ENCODE peak calls at places on chromosomes 11 and 22, in four cellular contexts. Q is A673, K is tibial artery, D is pancreas. M is an unnamed sample.
A peak's percentile ranks its signal among the peaks of the same experiment; 100 is the strongest.

GRCh38 chr22:28021116-28021997 is 102.3 kb upstream of the PITPNB start:
- DNase-seq in Q (no peak), K (no peak), D (no peak), M (no peak)

GRCh38 chr22:50530857-50531545 is 1.2 kb upstream of the TYMP start:
- DNase-seq in Q (peak; percentile 73), K (peak; percentile 87), D (peak; percentile 61), M (peak; percentile 27)

GRCh38 chr11:931385-931784 is 5.7 kb downstream of the AP2A2 start:
- DNase-seq in Q (no peak), K (no peak), D (no peak), M (peak; percentile 96)

GRCh38 chr11:119338318-119338890 is 2.3 kb downstream of the C1QTNF5 start:
- DNase-seq in Q (peak; percentile 91), K (peak; percentile 66), D (peak; percentile 52), M (peak; percentile 90)

GRCh38 chr22:47552024-47552423 is 789.6 kb downstream of the TBC1D22A start:
- DNase-seq in Q (no peak), K (no peak), D (no peak), M (no peak)

GRCh38 chr11:118106789-118107335 is 20.1 kb upstream of the SMIM35 start:
- DNase-seq in Q (no peak), K (no peak), D (no peak), M (no peak)

GRCh38 chr11:70435361-70435760 is 37.0 kb downstream of the CTTN start:
- DNase-seq in Q (no peak), K (no peak), D (no peak), M (no peak)

GRCh38 chr22:31504282-31504681 is 7.9 kb downstream of the SFI1 start:
- DNase-seq in Q (no peak), K (no peak), D (no peak), M (no peak)

GRCh38 chr11:57116654-57117053 is 65.1 kb upstream of the LRRC55 start:
- DNase-seq in Q (peak; percentile 62), K (peak; percentile 28), D (peak; percentile 11), M (peak; percentile 57)

GRCh38 chr22:23626286-23626975 is 5.7 kb downstream of the DRICH1 start:
- DNase-seq in Q (no peak), K (no peak), D (no peak), M (no peak)

GRCh38 chr11:15622231-15622890 is 507.6 kb downstream of the INSC start:
- DNase-seq in Q (no peak), K (no peak), D (no peak), M (no peak)

GRCh38 chr22:35352214-35353111 is 28.4 kb upstream of the HMOX1 start:
- DNase-seq in Q (no peak), K (peak; percentile 84), D (no peak), M (peak; percentile 46)

GRCh38 chr11:61912530-61912898 is 4.9 kb downstream of the RAB3IL1 start:
- DNase-seq in Q (no peak), K (peak; percentile 70), D (no peak), M (no peak)

GRCh38 chr22:31119026-31119717 is 3.6 kb upstream of the INPP5J start:
- DNase-seq in Q (no peak), K (no peak), D (peak; percentile 45), M (no peak)

GRCh38 chr11:859394-860131 is 16.9 kb downstream of the TSPAN4 start:
- DNase-seq in Q (peak; percentile 92), K (no peak), D (peak; percentile 56), M (peak; percentile 64)

GRCh38 chr11:79439893-79440450 is 858 bp downstream of the TENM4 start:
- DNase-seq in Q (peak; percentile 26), K (peak; percentile 24), D (no peak), M (no peak)

GRCh38 chr11:2577071-2578005 is 122.5 kb downstream of the KCNQ1OT1 start:
- DNase-seq in Q (no peak), K (peak; percentile 12), D (no peak), M (no peak)

GRCh38 chr22:49853981-49854791 is 542 bp downstream of the ZBED4 start:
- DNase-seq in Q (peak; percentile 36), K (no peak), D (peak; percentile 42), M (peak; percentile 51)

GRCh38 chr11:117829369-117829725 is 4.8 kb upstream of the FXYD2 start:
- DNase-seq in Q (no peak), K (no peak), D (no peak), M (no peak)

GRCh38 chr11:127656266-127656879 is 655.8 kb upstream of the KIRREL3 start:
- DNase-seq in Q (no peak), K (no peak), D (no peak), M (peak; percentile 48)

GRCh38 chr11:69744435-69744834 is 30.7 kb downstream of the FGF4 start:
- DNase-seq in Q (no peak), K (no peak), D (no peak), M (peak; percentile 49)

GRCh38 chr11:77396911-77397310 is 77.0 kb downstream of the PAK1 start:
- DNase-seq in Q (no peak), K (no peak), D (no peak), M (no peak)

GRCh38 chr22:25210831-25211230 is 8.6 kb upstream of the CRYBB2 start:
- DNase-seq in Q (no peak), K (no peak), D (no peak), M (no peak)

GRCh38 chr11:115477410-115477809 is 26.8 kb downstream of the CADM1 start:
- DNase-seq in Q (no peak), K (no peak), D (no peak), M (no peak)

GRCh38 chr22:28137036-28137435 is 218.0 kb upstream of the PITPNB start:
- DNase-seq in Q (no peak), K (no peak), D (no peak), M (no peak)

GRCh38 chr11:20464566-20464965 is 77.0 kb downstream of the PRMT3 start:
- DNase-seq in Q (no peak), K (no peak), D (no peak), M (no peak)

GRCh38 chr22:36331306-36331911 is 56.4 kb downstream of the MYH9 start:
- DNase-seq in Q (peak; percentile 94), K (peak; percentile 87), D (no peak), M (peak; percentile 93)

GRCh38 chr11:75240381-75241035 is at the start of gene TPBGL:
- DNase-seq in Q (peak; percentile 63), K (no peak), D (no peak), M (no peak)

GRCh38 chr22:42959472-42960145 is 55.3 kb downstream of the PACSIN2 start:
- DNase-seq in Q (peak; percentile 53), K (peak; percentile 72), D (peak; percentile 80), M (peak; percentile 98)

GRCh38 chr11:11022126-11022730 is 164.4 kb upstream of the ZBED5 start:
- DNase-seq in Q (peak; percentile 21), K (no peak), D (no peak), M (peak; percentile 29)

GRCh38 chr11:116507016-116507415 is 265.8 kb downstream of the BUD13 start:
- DNase-seq in Q (no peak), K (no peak), D (no peak), M (no peak)

GRCh38 chr22:27809226-27809625 is 7.7 kb upstream of the MN1 start:
- DNase-seq in Q (no peak), K (no peak), D (no peak), M (peak; percentile 38)

GRCh38 chr11:9263840-9264380 is 1.2 kb downstream of the DENND5A start:
- DNase-seq in Q (peak; percentile 32), K (no peak), D (no peak), M (no peak)

GRCh38 chr22:31537019-31537535 is 40.7 kb downstream of the SFI1 start:
- DNase-seq in Q (no peak), K (no peak), D (no peak), M (peak; percentile 48)

GRCh38 chr11:122816701-122817100 is 21.6 kb upstream of the CRTAM start:
- DNase-seq in Q (no peak), K (no peak), D (no peak), M (peak; percentile 72)

GRCh38 chr11:17760102-17761029 is 25.8 kb downstream of the KCNC1 start:
- DNase-seq in Q (peak; percentile 39), K (no peak), D (peak; percentile 25), M (peak; percentile 49)

GRCh38 chr11:69381681-69382130 is 87.8 kb downstream of the MYEOV start:
- DNase-seq in Q (no peak), K (no peak), D (no peak), M (no peak)

GRCh38 chr11:108727665-108728064 is 62.8 kb downstream of the DDX10 start:
- DNase-seq in Q (no peak), K (no peak), D (no peak), M (no peak)

GRCh38 chr22:20437253-20438065 is at the start of gene SCARF2:
- DNase-seq in Q (no peak), K (no peak), D (no peak), M (peak; percentile 52)

GRCh38 chr11:33694346-33695050 is 6.1 kb downstream of the C11orf91 start:
- DNase-seq in Q (no peak), K (no peak), D (no peak), M (no peak)
- H3K4me1 ChIP-seq in Q (peaks cover 65% of the 10 kb centered on the region), K (no peaks in the 10 kb centered on the region), D (peaks cover 49% of the 10 kb centered on the region), M (peaks cover 53% of the 10 kb centered on the region)

DNA sequence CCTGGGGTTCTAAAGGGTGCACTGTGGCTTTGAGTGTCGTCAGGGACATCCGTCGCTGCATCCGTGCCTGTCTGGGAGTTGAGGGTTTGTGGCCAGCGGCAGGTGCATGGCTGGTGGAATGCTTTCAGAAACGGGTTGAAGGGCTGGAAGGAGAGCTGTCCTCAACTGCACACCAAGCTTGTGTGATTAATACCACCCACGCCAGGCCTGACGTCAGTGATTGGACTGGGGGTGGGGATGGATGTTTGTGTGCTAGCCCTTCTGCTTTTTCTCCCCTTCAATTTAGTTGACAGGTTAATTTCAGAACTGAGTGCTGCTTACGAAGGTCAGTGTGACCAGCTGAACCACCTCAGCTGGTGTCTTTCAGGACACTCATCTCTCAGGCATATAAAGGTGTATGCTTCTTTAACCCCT is 3.2 kb upstream of the GAB2 start:
- DNase-seq in Q (peak; percentile 95), K (peak; percentile 76), D (no peak), M (peak; percentile 69)
- H3K4me3 ChIP-seq in Q (peak overlapping the region; percentile 19), K (no peak overlapping the region), D (no peak overlapping the region), M (no peak overlapping the region)

GRCh38 chr22:46114518-46115387 is 35.6 kb upstream of the PPARA start:
- DNase-seq in Q (no peak), K (no peak), D (peak; percentile 50), M (no peak)
- H3K4me1 ChIP-seq in Q (no peaks in the 10 kb centered on the region), K (peaks cover 3% of the 10 kb centered on the region), D (peaks cover 4% of the 10 kb centered on the region), M (no peaks in the 10 kb centered on the region)

GRCh38 chr11:128726464-128727139 is 32.7 kb downstream of the FLI1 start:
- DNase-seq in Q (no peak), K (peak; percentile 35), D (no peak), M (no peak)
- H3K4me3 ChIP-seq in Q (no peak overlapping the region), K (no peak overlapping the region), D (no peak overlapping the region), M (no peak overlapping the region)

GRCh38 chr22:29632672-29633071 is 29.2 kb downstream of the NF2 start:
- DNase-seq in Q (no peak), K (no peak), D (no peak), M (no peak)
- H3K4me1 ChIP-seq in Q (peaks cover 9% of the 10 kb centered on the region), K (no peaks in the 10 kb centered on the region), D (peaks cover 18% of the 10 kb centered on the region), M (peaks cover 71% of the 10 kb centered on the region)

DNA sequence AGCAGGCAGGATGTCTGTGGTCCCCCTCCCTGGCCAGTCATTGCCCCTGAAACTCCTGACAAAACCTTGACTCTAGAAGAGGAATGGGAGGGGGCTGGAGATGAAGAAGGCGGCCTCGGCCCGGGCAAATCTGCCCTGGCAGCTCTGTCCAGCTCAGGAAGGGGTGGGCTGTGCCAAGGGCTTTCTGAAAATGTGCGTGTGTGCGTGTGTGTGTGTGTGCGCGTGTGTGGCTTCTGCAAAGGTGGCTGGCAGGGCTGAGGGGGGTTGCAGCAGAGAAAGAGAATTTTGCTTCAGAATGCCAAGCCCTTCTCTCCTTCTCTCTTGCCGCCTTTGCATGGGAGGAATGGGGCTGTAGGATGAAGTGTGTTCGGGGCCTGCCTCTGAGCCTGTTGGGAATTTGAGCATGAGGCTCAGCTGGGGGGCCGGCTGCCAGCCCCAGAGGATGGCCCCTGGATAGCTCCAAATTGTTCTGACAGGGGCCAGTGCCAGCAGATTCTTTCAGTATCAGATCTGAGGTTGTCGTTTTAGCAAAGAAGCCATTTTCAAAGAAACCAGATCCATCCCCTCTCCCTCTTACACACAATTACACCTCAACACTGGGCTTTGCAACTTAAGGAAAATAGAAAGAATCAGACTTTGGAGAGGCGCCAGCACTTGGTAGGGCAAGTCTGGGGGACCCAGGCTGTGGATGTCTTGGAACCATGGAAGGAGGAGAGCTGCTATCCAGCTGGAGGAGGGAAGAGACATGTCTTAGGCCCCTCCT is 3.5 kb downstream of the TIMP3 start:
- DNase-seq in Q (no peak), K (no peak), D (no peak), M (no peak)
- H3K4me3 ChIP-seq in Q (no peak overlapping the region), K (peak overlapping the region; percentile 81), D (peak overlapping the region; percentile 35), M (no peak overlapping the region)